ENCODE peak calls at places on chromosome 22, in eight cellular contexts. A is CD4-positive, alpha-beta T cell; Y is stomach; B is CD8-positive, alpha-beta T cell; T is Caco-2; Q is upper lobe of right lung; V is HCT116; Z is K562. J is an unnamed sample. For H3K27me3, the result is how much of the 10 kb centered on the place peaks cover.

GRCh38 chr22:44453441-44454112 is 44.5 kb downstream of the RTL6 start:
- DNase-seq in A (no peak), Y (no peak), B (no peak), T (no peak), Q (peak), V (no peak), Z (no peak), J (no peak)

GRCh38 chr22:39284983-39285382 is 34.4 kb downstream of the RPL3 start:
- DNase-seq in A (no peak), Y (no peak), B (no peak), T (no peak), Q (no peak), V (no peak), Z (no peak), J (no peak)

GRCh38 chr22:31871475-31871874 is 72.9 kb upstream of the YWHAH start:
- DNase-seq in A (no peak), Y (no peak), B (no peak), T (no peak), Q (no peak), V (no peak), Z (no peak), J (no peak)

GRCh38 chr22:37118083-37118482 is 8.6 kb upstream of the TMPRSS6 start:
- DNase-seq in A (no peak), Y (no peak), B (no peak), T (no peak), Q (no peak), V (no peak), Z (no peak), J (no peak)

GRCh38 chr22:38745676-38746460 is 9.9 kb downstream of the SUN2 start:
- DNase-seq in A (no peak), Y (no peak), B (no peak), T (no peak), Q (no peak), V (no peak), Z (no peak), J (no peak)

GRCh38 chr22:17665884-17666283 is 27.3 kb downstream of the BCL2L13 start:
- DNase-seq in A (no peak), Y (no peak), B (no peak), T (no peak), Q (no peak), V (no peak), Z (no peak), J (no peak)

GRCh38 chr22:20316217-20316843 is 3.5 kb downstream of the DGCR6L start:
- DNase-seq in A (no peak), Y (peak), B (no peak), T (no peak), Q (peak), V (no peak), Z (no peak), J (peak)

GRCh38 chr22:38203855-38204497 is 2.2 kb downstream of the MAFF start:
- DNase-seq in A (no peak), Y (no peak), B (no peak), T (no peak), Q (no peak), V (no peak), Z (no peak), J (no peak)

GRCh38 chr22:42961815-42962214 is 53.1 kb downstream of the PACSIN2 start:
- DNase-seq in A (no peak), Y (no peak), B (no peak), T (no peak), Q (no peak), V (no peak), Z (no peak), J (no peak)

GRCh38 chr22:23113067-23113846 is 28.5 kb downstream of the RSPH14 start:
- DNase-seq in A (no peak), Y (no peak), B (no peak), T (no peak), Q (no peak), V (no peak), Z (peak), J (no peak)

GRCh38 chr22:40651563-40652501 is 15.3 kb upstream of the MRTFA start:
- DNase-seq in A (peak), Y (peak), B (peak), T (peak), Q (peak), V (peak), Z (peak), J (peak)

GRCh38 chr22:36795633-36796032 is 19.7 kb upstream of the IFT27 start:
- DNase-seq in A (no peak), Y (no peak), B (no peak), T (no peak), Q (no peak), V (no peak), Z (no peak), J (no peak)

DNA sequence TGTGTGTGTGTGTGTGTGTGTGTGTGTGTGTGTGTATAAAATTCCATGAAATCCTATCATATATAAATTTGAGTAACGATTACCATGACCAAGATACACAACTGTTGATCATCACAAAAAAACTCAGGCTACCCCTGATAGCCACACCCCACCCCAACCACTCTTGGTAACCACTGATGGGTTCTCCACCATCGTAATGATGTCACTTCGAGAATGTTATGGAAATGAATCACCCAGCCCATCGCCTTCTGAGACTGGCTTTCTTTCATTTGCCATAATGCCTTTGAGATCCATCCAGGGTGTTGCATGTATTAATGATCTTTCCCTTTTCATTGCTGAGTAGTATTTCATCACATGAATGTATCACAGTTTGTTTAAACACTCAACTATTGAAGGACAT is 496.0 kb downstream of the MIAT start:
- DNase-seq in A (no peak), Y (no peak), B (no peak), T (no peak), Q (no peak), V (no peak), Z (no peak), J (no peak)
- H3K27me3 ChIP-seq in A (under half), Y (under half), B (under half), T (under half), Q (under half), V (under half), Z (under half), J (under half)

DNA sequence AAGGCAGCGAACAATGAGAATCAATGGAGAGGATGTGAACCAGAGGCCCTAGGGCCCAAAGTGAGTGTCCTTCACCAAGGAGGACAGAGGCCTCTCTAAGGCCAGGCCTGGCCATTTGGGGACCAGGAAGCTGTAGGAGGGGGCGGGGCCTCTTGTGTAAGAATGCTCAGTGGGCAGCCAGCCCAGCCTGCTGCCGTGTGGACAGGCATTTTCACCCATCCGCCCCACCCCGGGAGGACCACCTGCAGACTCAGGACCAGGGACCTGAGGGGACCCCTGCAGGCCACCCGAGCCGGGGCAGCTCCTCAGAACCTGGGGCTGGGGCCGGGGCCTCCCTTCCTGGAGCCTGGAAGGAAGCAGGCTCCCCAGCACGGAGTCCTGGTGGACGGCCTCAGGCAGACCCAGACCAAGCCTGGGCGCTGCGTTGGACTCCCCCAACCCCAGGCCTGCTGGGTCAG is 1.7 kb upstream of the TRABD start:
- DNase-seq in A (no peak), Y (peak), B (no peak), T (no peak), Q (peak), V (no peak), Z (no peak), J (no peak)
- TF ChIP-seq CTCF in A (no peak), Y (no peak), B (no peak), T (no peak), Q (no peak), V (no peak), Z (no peak), J (no peak)

DNA sequence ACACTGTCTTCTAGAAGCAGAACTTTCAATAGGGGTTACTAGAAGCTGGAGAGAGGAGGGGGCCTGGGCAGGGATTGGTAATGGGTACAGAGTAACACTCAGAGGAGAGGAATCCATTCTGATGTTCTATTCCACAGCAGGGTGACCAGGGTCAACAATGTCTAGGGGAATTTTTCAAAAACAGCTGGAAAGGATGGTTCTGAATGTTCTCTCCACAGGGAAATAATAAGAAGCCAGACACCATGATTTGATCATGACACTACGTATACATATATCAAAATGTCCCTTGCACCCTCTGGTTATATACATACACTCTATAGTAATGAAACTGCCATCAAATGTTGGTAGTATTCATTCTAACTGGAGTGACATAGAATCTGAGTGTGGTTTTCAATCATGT is 111.2 kb upstream of the TOP3B start:
- DNase-seq in A (no peak), Y (no peak), B (no peak), T (no peak), Q (no peak), V (no peak), Z (no peak), J (no peak)
- H3K27me3 ChIP-seq in A (under half), Y (half or more), B (under half), T (under half), Q (half or more), V (under half), Z (half or more), J (under half)

GRCh38 chr22:19213496-19214473 is 35.2 kb upstream of the SLC25A1 start:
- DNase-seq in A (no peak), Y (no peak), B (no peak), T (no peak), Q (no peak), V (no peak), Z (peak), J (no peak)
- TF ChIP-seq CTCF in A (no peak), Y (no peak), B (no peak), T (no peak), Q (no peak), V (no peak), Z (no peak), J (no peak)

GRCh38 chr22:46053563-46054090 is 76.7 kb upstream of the WNT7B start:
- DNase-seq in A (no peak), Y (peak), B (peak), T (peak), Q (peak), V (no peak), Z (no peak), J (peak)

GRCh38 chr22:46055851-46056168 is 78.8 kb upstream of the WNT7B start:
- DNase-seq in A (no peak), Y (no peak), B (no peak), T (peak), Q (no peak), V (no peak), Z (no peak), J (no peak)

GRCh38 chr22:46054091-46054877 is 77.3 kb upstream of the WNT7B start:
- DNase-seq in A (no peak), Y (peak), B (no peak), T (peak), Q (no peak), V (no peak), Z (peak), J (peak)

GRCh38 chr22:46055176-46055850 is 78.4 kb upstream of the WNT7B start:
- DNase-seq in A (no peak), Y (peak), B (no peak), T (peak), Q (peak), V (no peak), Z (no peak), J (no peak)

GRCh38 chr22:46054878-46055158 is 77.9 kb upstream of the WNT7B start:
- DNase-seq in A (no peak), Y (no peak), B (no peak), T (no peak), Q (peak), V (no peak), Z (no peak), J (no peak)
- H3K27me3 ChIP-seq in A (under half), Y (under half), B (under half), T (under half), Q (under half), V (under half), Z (under half), J (under half)

GRCh38 chr22:35406443-35406842 is 6.5 kb downstream of the MCM5 start:
- DNase-seq in A (no peak), Y (no peak), B (no peak), T (no peak), Q (no peak), V (no peak), Z (no peak), J (no peak)

GRCh38 chr22:35409783-35410662 is 10.1 kb downstream of the MCM5 start:
- DNase-seq in A (no peak), Y (no peak), B (no peak), T (no peak), Q (peak), V (no peak), Z (no peak), J (no peak)

GRCh38 chr22:35404176-35404575 is 4.2 kb downstream of the MCM5 start:
- DNase-seq in A (no peak), Y (no peak), B (no peak), T (no peak), Q (no peak), V (no peak), Z (no peak), J (no peak)

GRCh38 chr22:35410663-35411034 is 10.7 kb downstream of the MCM5 start:
- DNase-seq in A (no peak), Y (no peak), B (no peak), T (no peak), Q (no peak), V (no peak), Z (no peak), J (no peak)

DNA sequence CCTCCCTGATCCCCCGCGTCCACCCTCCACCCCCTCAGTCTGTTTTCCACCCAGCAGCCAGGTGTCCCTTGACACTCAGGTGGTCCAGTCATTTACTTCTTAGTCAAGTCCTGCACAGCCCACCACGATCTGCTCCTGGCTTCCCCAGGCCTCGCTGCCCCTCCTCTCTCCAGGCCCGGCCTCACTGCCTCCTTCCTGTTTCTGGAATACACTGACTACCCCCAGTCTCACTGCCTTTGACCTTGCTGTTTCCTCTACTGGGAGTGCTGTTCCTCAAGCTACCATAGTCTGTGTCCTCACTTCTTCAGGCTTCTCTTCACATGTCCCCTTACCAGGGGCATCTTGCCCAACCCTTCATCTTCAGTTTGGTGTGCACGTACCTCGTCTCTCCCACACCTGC is 7.4 kb downstream of the MCM5 start:
- DNase-seq in A (no peak), Y (no peak), B (no peak), T (no peak), Q (no peak), V (no peak), Z (no peak), J (no peak)
- TF ChIP-seq CTCF in A (no peak), Y (no peak), B (no peak), T (no peak), Q (no peak), V (no peak), Z (no peak), J (no peak)

GRCh38 chr22:22024440-22024839 is 41.9 kb upstream of the TOP3B start:
- DNase-seq in A (no peak), Y (no peak), B (no peak), T (no peak), Q (no peak), V (no peak), Z (no peak), J (no peak)
- H3K27me3 ChIP-seq in A (under half), Y (under half), B (under half), T (under half), Q (under half), V (under half), Z (under half), J (under half)